ENCODE peak calls at places on chromosomes 4 and X, in seven cellular contexts. One of them, this sample, is unnamed.

GRCh38 chrX:150575415-150575814 is 7.0 kb downstream of the MTM1 start:
- DNase-seq in iris pigment epithelial cell: peak
- DNase-seq in GM12865: peak
- DNase-seq in activated T-helper 1 cell treated with anti-CD3 and anti-CD28 coated beads, Interleukin-2, amount 50 U/mL, for 16 hours: no peak
- DNase-seq in retinal pigment epithelial cell: peak
- DNase-seq in M059J: peak
- DNase-seq in activated naive CD8-positive, alpha-beta T cell treated with anti-CD3 and anti-CD28 coated beads for 36 hours: peak
- DNase-seq in this sample: peak

GRCh38 chr4:41750624-41751324 is 2.2 kb upstream of the PHOX2B start:
- DNase-seq in iris pigment epithelial cell: no peak
- DNase-seq in GM12865: no peak
- DNase-seq in activated T-helper 1 cell treated with anti-CD3 and anti-CD28 coated beads, Interleukin-2, amount 50 U/mL, for 16 hours: no peak
- DNase-seq in retinal pigment epithelial cell: no peak
- DNase-seq in M059J: no peak
- DNase-seq in activated naive CD8-positive, alpha-beta T cell treated with anti-CD3 and anti-CD28 coated beads for 36 hours: no peak
- DNase-seq in this sample: no peak

GRCh38 chrX:154369453-154370299 is 4.8 kb downstream of the FLNA start:
- DNase-seq in iris pigment epithelial cell: peak
- DNase-seq in GM12865: peak
- DNase-seq in activated T-helper 1 cell treated with anti-CD3 and anti-CD28 coated beads, Interleukin-2, amount 50 U/mL, for 16 hours: peak
- DNase-seq in retinal pigment epithelial cell: peak
- DNase-seq in M059J: peak
- DNase-seq in activated naive CD8-positive, alpha-beta T cell treated with anti-CD3 and anti-CD28 coated beads for 36 hours: peak
- DNase-seq in this sample: peak

GRCh38 chr4:68877555-68877954 is 61.8 kb downstream of the UGT2B10 start:
- DNase-seq in iris pigment epithelial cell: no peak
- DNase-seq in GM12865: no peak
- DNase-seq in activated T-helper 1 cell treated with anti-CD3 and anti-CD28 coated beads, Interleukin-2, amount 50 U/mL, for 16 hours: no peak
- DNase-seq in retinal pigment epithelial cell: no peak
- DNase-seq in M059J: no peak
- DNase-seq in activated naive CD8-positive, alpha-beta T cell treated with anti-CD3 and anti-CD28 coated beads for 36 hours: no peak
- DNase-seq in this sample: no peak

GRCh38 chr4:3303840-3304715 is 11.3 kb downstream of the RGS12 start:
- DNase-seq in iris pigment epithelial cell: no peak
- DNase-seq in GM12865: no peak
- DNase-seq in activated T-helper 1 cell treated with anti-CD3 and anti-CD28 coated beads, Interleukin-2, amount 50 U/mL, for 16 hours: no peak
- DNase-seq in retinal pigment epithelial cell: no peak
- DNase-seq in M059J: no peak
- DNase-seq in activated naive CD8-positive, alpha-beta T cell treated with anti-CD3 and anti-CD28 coated beads for 36 hours: no peak
- DNase-seq in this sample: no peak

GRCh38 chr4:54063737-54064316 is 578 bp downstream of the CHIC2 start:
- DNase-seq in iris pigment epithelial cell: no peak
- DNase-seq in GM12865: peak
- DNase-seq in activated T-helper 1 cell treated with anti-CD3 and anti-CD28 coated beads, Interleukin-2, amount 50 U/mL, for 16 hours: peak
- DNase-seq in retinal pigment epithelial cell: no peak
- DNase-seq in M059J: peak
- DNase-seq in activated naive CD8-positive, alpha-beta T cell treated with anti-CD3 and anti-CD28 coated beads for 36 hours: peak
- DNase-seq in this sample: peak

GRCh38 chr4:52103314-52103713 is 52.2 kb downstream of the SPATA18 start:
- DNase-seq in iris pigment epithelial cell: no peak
- DNase-seq in GM12865: no peak
- DNase-seq in activated T-helper 1 cell treated with anti-CD3 and anti-CD28 coated beads, Interleukin-2, amount 50 U/mL, for 16 hours: no peak
- DNase-seq in retinal pigment epithelial cell: no peak
- DNase-seq in M059J: no peak
- DNase-seq in activated naive CD8-positive, alpha-beta T cell treated with anti-CD3 and anti-CD28 coated beads for 36 hours: no peak
- DNase-seq in this sample: peak

GRCh38 chr4:129167640-129168260 is 71.8 kb downstream of the C4orf33 start:
- DNase-seq in iris pigment epithelial cell: no peak
- DNase-seq in GM12865: no peak
- DNase-seq in activated T-helper 1 cell treated with anti-CD3 and anti-CD28 coated beads, Interleukin-2, amount 50 U/mL, for 16 hours: no peak
- DNase-seq in retinal pigment epithelial cell: no peak
- DNase-seq in M059J: no peak
- DNase-seq in activated naive CD8-positive, alpha-beta T cell treated with anti-CD3 and anti-CD28 coated beads for 36 hours: no peak
- DNase-seq in this sample: no peak

GRCh38 chr4:82515705-82516104 is 46.1 kb downstream of the TMEM150C start:
- DNase-seq in iris pigment epithelial cell: peak
- DNase-seq in GM12865: no peak
- DNase-seq in activated T-helper 1 cell treated with anti-CD3 and anti-CD28 coated beads, Interleukin-2, amount 50 U/mL, for 16 hours: no peak
- DNase-seq in retinal pigment epithelial cell: peak
- DNase-seq in M059J: peak
- DNase-seq in activated naive CD8-positive, alpha-beta T cell treated with anti-CD3 and anti-CD28 coated beads for 36 hours: no peak
- DNase-seq in this sample: peak

GRCh38 chr4:81635747-81636146 is 164.0 kb upstream of the RASGEF1B start:
- DNase-seq in iris pigment epithelial cell: no peak
- DNase-seq in GM12865: peak
- DNase-seq in activated T-helper 1 cell treated with anti-CD3 and anti-CD28 coated beads, Interleukin-2, amount 50 U/mL, for 16 hours: no peak
- DNase-seq in retinal pigment epithelial cell: no peak
- DNase-seq in M059J: peak
- DNase-seq in activated naive CD8-positive, alpha-beta T cell treated with anti-CD3 and anti-CD28 coated beads for 36 hours: no peak
- DNase-seq in this sample: peak

GRCh38 chrX:77276742-77277141 is 170.4 kb upstream of the FGF16 start:
- DNase-seq in iris pigment epithelial cell: no peak
- DNase-seq in GM12865: peak
- DNase-seq in activated T-helper 1 cell treated with anti-CD3 and anti-CD28 coated beads, Interleukin-2, amount 50 U/mL, for 16 hours: no peak
- DNase-seq in retinal pigment epithelial cell: no peak
- DNase-seq in M059J: no peak
- DNase-seq in activated naive CD8-positive, alpha-beta T cell treated with anti-CD3 and anti-CD28 coated beads for 36 hours: no peak
- DNase-seq in this sample: no peak

GRCh38 chr4:94409375-94409679 is 42.4 kb upstream of the PDLIM5 start:
- DNase-seq in iris pigment epithelial cell: no peak
- DNase-seq in GM12865: no peak
- DNase-seq in activated T-helper 1 cell treated with anti-CD3 and anti-CD28 coated beads, Interleukin-2, amount 50 U/mL, for 16 hours: no peak
- DNase-seq in retinal pigment epithelial cell: no peak
- DNase-seq in M059J: no peak
- DNase-seq in activated naive CD8-positive, alpha-beta T cell treated with anti-CD3 and anti-CD28 coated beads for 36 hours: no peak
- DNase-seq in this sample: no peak

GRCh38 chr4:83219344-83219990 is 65.1 kb downstream of the COQ2 start:
- DNase-seq in iris pigment epithelial cell: no peak
- DNase-seq in GM12865: peak
- DNase-seq in activated T-helper 1 cell treated with anti-CD3 and anti-CD28 coated beads, Interleukin-2, amount 50 U/mL, for 16 hours: no peak
- DNase-seq in retinal pigment epithelial cell: no peak
- DNase-seq in M059J: no peak
- DNase-seq in activated naive CD8-positive, alpha-beta T cell treated with anti-CD3 and anti-CD28 coated beads for 36 hours: peak
- DNase-seq in this sample: no peak

GRCh38 chrX:149497626-149498025 is 7.5 kb downstream of the IDS start:
- DNase-seq in iris pigment epithelial cell: peak
- DNase-seq in GM12865: no peak
- DNase-seq in activated T-helper 1 cell treated with anti-CD3 and anti-CD28 coated beads, Interleukin-2, amount 50 U/mL, for 16 hours: no peak
- DNase-seq in retinal pigment epithelial cell: no peak
- DNase-seq in M059J: peak
- DNase-seq in activated naive CD8-positive, alpha-beta T cell treated with anti-CD3 and anti-CD28 coated beads for 36 hours: no peak
- DNase-seq in this sample: no peak

GRCh38 chrX:19599253-19599652 is 83.9 kb upstream of the MAP3K15 start:
- DNase-seq in iris pigment epithelial cell: no peak
- DNase-seq in GM12865: no peak
- DNase-seq in activated T-helper 1 cell treated with anti-CD3 and anti-CD28 coated beads, Interleukin-2, amount 50 U/mL, for 16 hours: no peak
- DNase-seq in retinal pigment epithelial cell: no peak
- DNase-seq in M059J: no peak
- DNase-seq in activated naive CD8-positive, alpha-beta T cell treated with anti-CD3 and anti-CD28 coated beads for 36 hours: no peak
- DNase-seq in this sample: no peak

GRCh38 chr4:177367336-177367735 is 57.7 kb downstream of the NEIL3 start:
- DNase-seq in iris pigment epithelial cell: peak
- DNase-seq in GM12865: no peak
- DNase-seq in activated T-helper 1 cell treated with anti-CD3 and anti-CD28 coated beads, Interleukin-2, amount 50 U/mL, for 16 hours: no peak
- DNase-seq in retinal pigment epithelial cell: no peak
- DNase-seq in M059J: peak
- DNase-seq in activated naive CD8-positive, alpha-beta T cell treated with anti-CD3 and anti-CD28 coated beads for 36 hours: no peak
- DNase-seq in this sample: peak

GRCh38 chrX:18769812-18770573 is 62.5 kb downstream of the PPEF1 start:
- DNase-seq in iris pigment epithelial cell: no peak
- DNase-seq in GM12865: no peak
- DNase-seq in activated T-helper 1 cell treated with anti-CD3 and anti-CD28 coated beads, Interleukin-2, amount 50 U/mL, for 16 hours: no peak
- DNase-seq in retinal pigment epithelial cell: no peak
- DNase-seq in M059J: no peak
- DNase-seq in activated naive CD8-positive, alpha-beta T cell treated with anti-CD3 and anti-CD28 coated beads for 36 hours: no peak
- DNase-seq in this sample: no peak

GRCh38 chr4:69881173-69881773 is 21.3 kb upstream of the SULT1E1 start:
- DNase-seq in iris pigment epithelial cell: peak
- DNase-seq in GM12865: peak
- DNase-seq in activated T-helper 1 cell treated with anti-CD3 and anti-CD28 coated beads, Interleukin-2, amount 50 U/mL, for 16 hours: no peak
- DNase-seq in retinal pigment epithelial cell: no peak
- DNase-seq in M059J: peak
- DNase-seq in activated naive CD8-positive, alpha-beta T cell treated with anti-CD3 and anti-CD28 coated beads for 36 hours: peak
- DNase-seq in this sample: peak

GRCh38 chrX:154731881-154732280 is 19.0 kb downstream of the GAB3 start:
- DNase-seq in iris pigment epithelial cell: peak
- DNase-seq in GM12865: no peak
- DNase-seq in activated T-helper 1 cell treated with anti-CD3 and anti-CD28 coated beads, Interleukin-2, amount 50 U/mL, for 16 hours: no peak
- DNase-seq in retinal pigment epithelial cell: no peak
- DNase-seq in M059J: peak
- DNase-seq in activated naive CD8-positive, alpha-beta T cell treated with anti-CD3 and anti-CD28 coated beads for 36 hours: no peak
- DNase-seq in this sample: no peak

GRCh38 chrX:153598541-153599191 is at the start of gene CCNQ:
- DNase-seq in iris pigment epithelial cell: peak
- DNase-seq in GM12865: peak
- DNase-seq in activated T-helper 1 cell treated with anti-CD3 and anti-CD28 coated beads, Interleukin-2, amount 50 U/mL, for 16 hours: no peak
- DNase-seq in retinal pigment epithelial cell: no peak
- DNase-seq in M059J: peak
- DNase-seq in activated naive CD8-positive, alpha-beta T cell treated with anti-CD3 and anti-CD28 coated beads for 36 hours: peak
- DNase-seq in this sample: peak

GRCh38 chr4:78079701-78080430 is 22.7 kb downstream of the FRAS1 start:
- DNase-seq in iris pigment epithelial cell: no peak
- DNase-seq in GM12865: no peak
- DNase-seq in activated T-helper 1 cell treated with anti-CD3 and anti-CD28 coated beads, Interleukin-2, amount 50 U/mL, for 16 hours: no peak
- DNase-seq in retinal pigment epithelial cell: no peak
- DNase-seq in M059J: no peak
- DNase-seq in activated naive CD8-positive, alpha-beta T cell treated with anti-CD3 and anti-CD28 coated beads for 36 hours: no peak
- DNase-seq in this sample: no peak

GRCh38 chrX:72358313-72358712 is 52.6 kb upstream of the CITED1 start:
- DNase-seq in iris pigment epithelial cell: peak
- DNase-seq in GM12865: no peak
- DNase-seq in activated T-helper 1 cell treated with anti-CD3 and anti-CD28 coated beads, Interleukin-2, amount 50 U/mL, for 16 hours: no peak
- DNase-seq in retinal pigment epithelial cell: no peak
- DNase-seq in M059J: peak
- DNase-seq in activated naive CD8-positive, alpha-beta T cell treated with anti-CD3 and anti-CD28 coated beads for 36 hours: no peak
- DNase-seq in this sample: peak

GRCh38 chrX:119758682-119759332 is 419 bp downstream of the SOWAHD start:
- DNase-seq in iris pigment epithelial cell: no peak
- DNase-seq in GM12865: peak
- DNase-seq in activated T-helper 1 cell treated with anti-CD3 and anti-CD28 coated beads, Interleukin-2, amount 50 U/mL, for 16 hours: no peak
- DNase-seq in retinal pigment epithelial cell: no peak
- DNase-seq in M059J: no peak
- DNase-seq in activated naive CD8-positive, alpha-beta T cell treated with anti-CD3 and anti-CD28 coated beads for 36 hours: peak
- DNase-seq in this sample: no peak

GRCh38 chr4:80361329-80361900 is 25.9 kb downstream of the CFAP299 start:
- DNase-seq in iris pigment epithelial cell: peak
- DNase-seq in GM12865: peak
- DNase-seq in activated T-helper 1 cell treated with anti-CD3 and anti-CD28 coated beads, Interleukin-2, amount 50 U/mL, for 16 hours: no peak
- DNase-seq in retinal pigment epithelial cell: no peak
- DNase-seq in M059J: peak
- DNase-seq in activated naive CD8-positive, alpha-beta T cell treated with anti-CD3 and anti-CD28 coated beads for 36 hours: no peak
- DNase-seq in this sample: no peak

GRCh38 chr4:128488055-128488705 is 200.6 kb upstream of the PGRMC2 start:
- DNase-seq in iris pigment epithelial cell: no peak
- DNase-seq in GM12865: no peak
- DNase-seq in activated T-helper 1 cell treated with anti-CD3 and anti-CD28 coated beads, Interleukin-2, amount 50 U/mL, for 16 hours: no peak
- DNase-seq in retinal pigment epithelial cell: no peak
- DNase-seq in M059J: no peak
- DNase-seq in activated naive CD8-positive, alpha-beta T cell treated with anti-CD3 and anti-CD28 coated beads for 36 hours: no peak
- DNase-seq in this sample: no peak

GRCh38 chrX:111095974-111096870 is at the start of gene PAK3:
- DNase-seq in iris pigment epithelial cell: peak
- DNase-seq in GM12865: no peak
- DNase-seq in activated T-helper 1 cell treated with anti-CD3 and anti-CD28 coated beads, Interleukin-2, amount 50 U/mL, for 16 hours: no peak
- DNase-seq in retinal pigment epithelial cell: peak
- DNase-seq in M059J: peak
- DNase-seq in activated naive CD8-positive, alpha-beta T cell treated with anti-CD3 and anti-CD28 coated beads for 36 hours: peak
- DNase-seq in this sample: peak

GRCh38 chr4:14855719-14856075 is 146.6 kb upstream of the CPEB2 start:
- DNase-seq in iris pigment epithelial cell: no peak
- DNase-seq in GM12865: peak
- DNase-seq in activated T-helper 1 cell treated with anti-CD3 and anti-CD28 coated beads, Interleukin-2, amount 50 U/mL, for 16 hours: no peak
- DNase-seq in retinal pigment epithelial cell: no peak
- DNase-seq in M059J: no peak
- DNase-seq in activated naive CD8-positive, alpha-beta T cell treated with anti-CD3 and anti-CD28 coated beads for 36 hours: no peak
- DNase-seq in this sample: no peak

GRCh38 chrX:116930311-116930710 is 467.5 kb upstream of the CT83 start:
- DNase-seq in iris pigment epithelial cell: no peak
- DNase-seq in GM12865: no peak
- DNase-seq in activated T-helper 1 cell treated with anti-CD3 and anti-CD28 coated beads, Interleukin-2, amount 50 U/mL, for 16 hours: no peak
- DNase-seq in retinal pigment epithelial cell: no peak
- DNase-seq in M059J: no peak
- DNase-seq in activated naive CD8-positive, alpha-beta T cell treated with anti-CD3 and anti-CD28 coated beads for 36 hours: no peak
- DNase-seq in this sample: no peak

GRCh38 chrX:56788229-56788628 is 59.2 kb downstream of the NBDY start:
- DNase-seq in iris pigment epithelial cell: no peak
- DNase-seq in GM12865: no peak
- DNase-seq in activated T-helper 1 cell treated with anti-CD3 and anti-CD28 coated beads, Interleukin-2, amount 50 U/mL, for 16 hours: no peak
- DNase-seq in retinal pigment epithelial cell: no peak
- DNase-seq in M059J: no peak
- DNase-seq in activated naive CD8-positive, alpha-beta T cell treated with anti-CD3 and anti-CD28 coated beads for 36 hours: no peak
- DNase-seq in this sample: no peak

GRCh38 chr4:48681856-48682255 is 98.2 kb downstream of the FRYL start:
- DNase-seq in iris pigment epithelial cell: peak
- DNase-seq in GM12865: peak
- DNase-seq in activated T-helper 1 cell treated with anti-CD3 and anti-CD28 coated beads, Interleukin-2, amount 50 U/mL, for 16 hours: no peak
- DNase-seq in retinal pigment epithelial cell: no peak
- DNase-seq in M059J: peak
- DNase-seq in activated naive CD8-positive, alpha-beta T cell treated with anti-CD3 and anti-CD28 coated beads for 36 hours: no peak
- DNase-seq in this sample: no peak

GRCh38 chrX:34624416-34624815 is 32.7 kb downstream of the TMEM47 start:
- DNase-seq in iris pigment epithelial cell: no peak
- DNase-seq in GM12865: no peak
- DNase-seq in activated T-helper 1 cell treated with anti-CD3 and anti-CD28 coated beads, Interleukin-2, amount 50 U/mL, for 16 hours: no peak
- DNase-seq in retinal pigment epithelial cell: no peak
- DNase-seq in M059J: no peak
- DNase-seq in activated naive CD8-positive, alpha-beta T cell treated with anti-CD3 and anti-CD28 coated beads for 36 hours: no peak
- DNase-seq in this sample: no peak

GRCh38 chr4:38160487-38161207 is 200.4 kb downstream of the PTTG2 start:
- DNase-seq in iris pigment epithelial cell: peak
- DNase-seq in GM12865: peak
- DNase-seq in activated T-helper 1 cell treated with anti-CD3 and anti-CD28 coated beads, Interleukin-2, amount 50 U/mL, for 16 hours: no peak
- DNase-seq in retinal pigment epithelial cell: peak
- DNase-seq in M059J: peak
- DNase-seq in activated naive CD8-positive, alpha-beta T cell treated with anti-CD3 and anti-CD28 coated beads for 36 hours: peak
- DNase-seq in this sample: peak

GRCh38 chr4:91113130-91113706 is 986.0 kb downstream of the CCSER1 start:
- DNase-seq in iris pigment epithelial cell: peak
- DNase-seq in GM12865: peak
- DNase-seq in activated T-helper 1 cell treated with anti-CD3 and anti-CD28 coated beads, Interleukin-2, amount 50 U/mL, for 16 hours: no peak
- DNase-seq in retinal pigment epithelial cell: no peak
- DNase-seq in M059J: peak
- DNase-seq in activated naive CD8-positive, alpha-beta T cell treated with anti-CD3 and anti-CD28 coated beads for 36 hours: no peak
- DNase-seq in this sample: peak

GRCh38 chrX:25015486-25016360 is at the start of gene ARX:
- DNase-seq in iris pigment epithelial cell: peak
- DNase-seq in GM12865: peak
- DNase-seq in activated T-helper 1 cell treated with anti-CD3 and anti-CD28 coated beads, Interleukin-2, amount 50 U/mL, for 16 hours: no peak
- DNase-seq in retinal pigment epithelial cell: peak
- DNase-seq in M059J: no peak
- DNase-seq in activated naive CD8-positive, alpha-beta T cell treated with anti-CD3 and anti-CD28 coated beads for 36 hours: peak
- DNase-seq in this sample: peak

This sample was measured in Caki2.